ENCODE peak calls at places on chromosomes 16 and 17, in ten cellular contexts. B is effector memory CD4-positive, alpha-beta T cell; C is left lung; E is H9; Y is Panc1; O is ascending aorta; J is breast epithelium; U is uterus; S is CD8-positive, alpha-beta T cell; Q is Peyer's patch. D is an unnamed sample.

GRCh38 chr16:16857012-16857411 is 478.1 kb downstream of the NPIPA7 start:
- DNase-seq in B (no peak), C (no peak), E (no peak), Y (no peak), O (no peak), J (no peak), U (no peak), S (no peak), Q (no peak), D (no peak)

GRCh38 chr16:56608876-56609462 is 585 bp downstream of the MT2A start:
- DNase-seq in B (no peak), C (no peak), E (no peak), Y (no peak), O (no peak), J (no peak), U (no peak), S (peak), Q (no peak), D (no peak)

GRCh38 chr16:86517033-86517432 is 6.7 kb downstream of the FOXF1 start:
- DNase-seq in B (no peak), C (no peak), E (no peak), Y (no peak), O (no peak), J (no peak), U (no peak), S (no peak), Q (no peak), D (no peak)

GRCh38 chr17:64077409-64077808 is 52.5 kb downstream of the ERN1 start:
- DNase-seq in B (no peak), C (peak), E (no peak), Y (no peak), O (no peak), J (no peak), U (no peak), S (no peak), Q (no peak), D (no peak)

GRCh38 chr16:66364117-66364958 is 2.2 kb upstream of the CDH5 start:
- DNase-seq in B (no peak), C (no peak), E (no peak), Y (no peak), O (no peak), J (peak), U (peak), S (no peak), Q (no peak), D (no peak)

GRCh38 chr16:55832788-55833583 is at the start of gene CES1:
- DNase-seq in B (no peak), C (peak), E (peak), Y (no peak), O (no peak), J (peak), U (peak), S (no peak), Q (no peak), D (no peak)

GRCh38 chr17:34580685-34581445 is 1.5 kb downstream of the TMEM132E start:
- DNase-seq in B (no peak), C (no peak), E (peak), Y (no peak), O (no peak), J (no peak), U (no peak), S (no peak), Q (no peak), D (no peak)

GRCh38 chr16:58105619-58106018 is 23.6 kb downstream of the CFAP20 start:
- DNase-seq in B (no peak), C (no peak), E (no peak), Y (no peak), O (no peak), J (no peak), U (no peak), S (no peak), Q (no peak), D (no peak)

GRCh38 chr16:28543072-28543471 is 4.3 kb upstream of the NUPR1 start:
- DNase-seq in B (no peak), C (peak), E (no peak), Y (no peak), O (no peak), J (peak), U (no peak), S (no peak), Q (no peak), D (no peak)

GRCh38 chr16:51762081-51762995 is 611.3 kb upstream of the SALL1 start:
- DNase-seq in B (no peak), C (peak), E (peak), Y (peak), O (no peak), J (peak), U (peak), S (peak), Q (no peak), D (peak)

GRCh38 chr17:17570207-17570797 is 21.2 kb downstream of the PEMT start:
- DNase-seq in B (no peak), C (no peak), E (peak), Y (no peak), O (no peak), J (no peak), U (no peak), S (no peak), Q (no peak), D (no peak)

GRCh38 chr17:79563237-79564013 is 47.4 kb downstream of the RBFOX3 start:
- DNase-seq in B (no peak), C (no peak), E (no peak), Y (no peak), O (no peak), J (no peak), U (no peak), S (no peak), Q (no peak), D (no peak)

GRCh38 chr17:48113201-48113676 is 5.7 kb downstream of the SNX11 start:
- DNase-seq in B (no peak), C (no peak), E (no peak), Y (no peak), O (no peak), J (no peak), U (no peak), S (peak), Q (peak), D (no peak)

GRCh38 chr17:49431743-49432142 is 17.1 kb upstream of the PHB1 start:
- DNase-seq in B (no peak), C (no peak), E (no peak), Y (no peak), O (no peak), J (no peak), U (no peak), S (no peak), Q (no peak), D (no peak)

GRCh38 chr17:48025904-48026502 is 11.6 kb downstream of the COPZ2 start:
- DNase-seq in B (no peak), C (no peak), E (no peak), Y (no peak), O (peak), J (peak), U (peak), S (no peak), Q (no peak), D (no peak)

DNA sequence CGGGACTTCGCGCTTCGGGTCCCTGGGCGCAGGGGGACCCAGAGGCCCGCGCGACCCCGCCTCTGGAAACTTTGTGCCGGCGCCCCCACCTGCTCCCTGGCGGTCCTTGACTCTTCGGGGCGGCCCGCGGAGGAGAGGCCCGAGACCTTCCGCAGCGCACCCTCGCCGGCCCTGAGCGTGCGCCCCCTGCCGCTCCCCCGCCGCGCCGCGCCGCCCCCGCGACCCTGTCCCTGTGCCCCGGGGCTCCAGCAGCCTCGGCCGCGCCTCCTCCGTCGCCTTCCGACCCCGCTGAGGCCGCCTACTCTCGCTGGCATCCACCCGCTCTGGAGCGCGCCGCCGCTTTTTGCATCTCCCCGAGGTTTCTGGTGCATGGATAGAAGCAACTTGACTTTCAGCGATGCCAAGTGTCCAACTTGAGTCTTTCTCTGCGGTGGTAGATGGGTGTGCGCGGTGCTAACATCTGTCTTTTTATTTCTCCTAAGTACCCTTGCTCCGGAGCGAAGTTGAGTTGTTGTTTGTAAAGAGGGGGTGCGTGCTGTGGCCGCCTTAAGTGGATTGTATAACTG is 414 bp downstream of the DUSP14 start:
- DNase-seq in B (peak), C (peak), E (peak), Y (no peak), O (no peak), J (peak), U (peak), S (peak), Q (peak), D (no peak)
- H3K27ac ChIP-seq in B (no peak), C (peak), E (no peak), Y (peak), O (peak), J (peak), U (peak), S (peak), Q (peak), D (peak)

DNA sequence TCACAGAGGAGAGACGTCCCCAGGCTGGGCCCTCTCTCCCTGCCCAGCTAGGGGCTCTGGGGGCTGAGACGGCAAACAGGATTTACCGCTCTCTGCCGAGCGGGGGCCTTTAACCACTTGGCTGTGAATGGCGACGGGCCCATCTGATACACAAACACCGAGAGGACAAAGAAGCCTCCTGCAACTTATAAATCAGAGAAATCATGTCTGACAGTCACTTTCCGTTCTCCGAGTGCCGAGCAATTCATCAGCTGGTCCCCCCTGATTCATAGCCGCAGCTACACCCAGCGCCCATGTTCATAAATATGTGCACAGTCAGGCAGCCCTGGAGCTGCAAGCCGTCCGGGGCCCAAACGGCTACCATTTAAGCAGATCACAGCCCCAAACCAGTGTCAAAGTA is 154.4 kb downstream of the C16orf78 start:
- DNase-seq in B (no peak), C (no peak), E (no peak), Y (no peak), O (no peak), J (no peak), U (peak), S (peak), Q (no peak), D (no peak)
- H3K27ac ChIP-seq in B (no peak), C (no peak), E (no peak), Y (no peak), O (no peak), J (no peak), U (peak), S (peak), Q (no peak), D (no peak)

GRCh38 chr17:59388070-59388556 is 56.7 kb downstream of the YPEL2 start:
- DNase-seq in B (no peak), C (no peak), E (no peak), Y (no peak), O (no peak), J (no peak), U (no peak), S (no peak), Q (no peak), D (no peak)
- H3K27ac ChIP-seq in B (no peak), C (no peak), E (no peak), Y (no peak), O (peak), J (no peak), U (peak), S (no peak), Q (no peak), D (peak)

DNA sequence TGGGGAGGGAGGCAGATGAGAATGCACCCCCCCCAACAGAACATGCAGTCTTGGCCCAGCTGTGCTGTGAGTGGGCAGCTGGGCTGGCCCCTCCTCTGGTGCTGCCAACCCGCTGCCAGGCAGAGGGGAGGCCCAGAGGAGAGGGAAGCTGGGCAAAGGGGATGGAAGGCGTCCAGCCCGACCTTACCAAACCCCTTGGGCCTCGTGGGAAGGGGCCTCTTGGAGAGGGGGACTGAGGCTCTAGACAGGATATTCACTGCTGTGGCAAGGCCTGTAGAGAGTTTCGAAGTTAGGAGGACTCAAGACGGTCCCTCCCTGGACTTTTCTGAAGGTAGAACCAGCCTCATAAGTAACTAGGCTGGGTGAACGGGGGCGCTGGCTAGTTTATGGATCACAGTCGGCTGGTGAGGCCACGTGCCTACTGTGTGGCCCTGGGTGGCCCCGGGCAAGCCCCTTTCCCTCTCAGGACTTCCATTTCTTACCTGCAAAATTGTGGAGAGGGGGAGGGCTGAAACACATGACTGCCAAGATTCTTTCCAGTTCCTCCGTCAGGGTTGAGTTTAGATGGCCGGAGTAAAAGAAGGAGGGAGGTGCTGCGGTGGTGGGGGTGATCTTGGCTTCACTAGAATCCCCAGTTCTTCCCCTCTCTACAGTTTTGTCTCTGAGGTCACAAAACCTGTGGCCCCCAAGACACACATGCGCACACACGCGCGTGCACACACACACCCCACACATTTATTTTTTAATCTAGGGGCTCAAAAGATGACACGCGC is 807 bp upstream of the STAT5A start:
- DNase-seq in B (no peak), C (peak), E (peak), Y (no peak), O (no peak), J (peak), U (peak), S (peak), Q (peak), D (no peak)
- H3K27ac ChIP-seq in B (peak), C (peak), E (no peak), Y (peak), O (peak), J (peak), U (peak), S (peak), Q (peak), D (peak)

DNA sequence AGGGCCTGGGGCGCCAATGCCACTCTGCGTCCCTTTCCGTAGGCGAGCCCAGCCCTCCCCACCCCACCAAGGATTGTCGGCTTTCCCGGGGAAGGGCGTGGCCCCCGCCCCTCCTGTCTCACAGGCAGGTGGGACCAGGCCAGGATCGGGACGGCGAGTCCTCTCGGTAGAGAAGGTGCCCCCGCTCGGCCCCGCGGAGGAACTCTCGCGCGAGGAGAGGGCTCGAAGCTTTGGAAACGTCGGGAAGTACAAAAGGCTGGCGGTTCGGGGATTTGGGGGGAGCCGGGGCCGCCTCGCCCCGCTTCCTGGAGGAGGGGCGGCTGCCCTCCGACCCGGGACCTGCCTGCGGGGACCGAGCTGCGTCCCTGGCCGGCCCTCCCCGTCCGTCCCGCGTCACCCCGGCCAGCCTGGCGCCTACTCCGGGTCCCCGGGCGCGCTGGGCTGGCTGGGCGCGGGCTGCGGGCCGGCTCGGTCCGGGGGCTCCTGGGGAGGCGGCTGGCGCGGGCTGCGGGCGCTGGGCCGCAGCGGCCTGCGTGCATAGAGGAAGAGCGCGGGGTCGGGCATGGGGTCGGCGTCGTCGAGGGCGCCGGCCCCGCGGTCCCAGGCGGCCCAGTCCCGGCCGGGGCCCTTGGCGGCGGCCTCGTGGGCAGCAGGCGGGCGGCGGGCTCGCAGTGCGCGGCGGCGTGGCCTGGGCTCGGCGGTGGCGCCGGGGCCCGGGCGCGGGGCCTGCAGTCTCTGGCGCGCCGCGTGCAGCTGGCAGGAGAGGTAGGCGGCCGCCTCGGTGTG is 12.6 kb upstream of the CLUH start:
- DNase-seq in B (no peak), C (no peak), E (peak), Y (no peak), O (no peak), J (no peak), U (no peak), S (no peak), Q (no peak), D (no peak)
- H3K27ac ChIP-seq in B (no peak), C (peak), E (no peak), Y (no peak), O (no peak), J (peak), U (peak), S (no peak), Q (no peak), D (no peak)